ENCODE peak calls at places on chromosomes 11 and 22, in seven cellular contexts. E is CD4-positive, alpha-beta memory T cell; D is T-helper 2 cell; F is fibroblast of villous mesenchyme; R is psoas muscle; M is posterior cingulate gyrus; U is iris pigment epithelial cell. I is an unnamed sample.

GRCh38 chr11:64619811-64620285 is 28.8 kb downstream of the SLC22A12 start:
- DNase-seq in R (no peak), U (peak; percentile 81), D (no peak), E (no peak), F (peak; percentile 42), M (no peak), I (peak; percentile 76)

GRCh38 chr22:30426395-30427353 is 1.1 kb downstream of the MTFP1 start:
- DNase-seq in U (peak; percentile 71), M (peak; percentile 93), E (peak; percentile 86), F (peak; percentile 69), R (peak; percentile 89), D (peak; percentile 91), I (peak; percentile 91)

GRCh38 chr22:19814428-19814827 is 40.2 kb downstream of the GNB1L start:
- DNase-seq in F (no peak), D (no peak), E (no peak), M (peak; percentile 40), R (no peak), U (no peak), I (no peak)

GRCh38 chr11:116119158-116119557 is 614.9 kb upstream of the CADM1 start:
- DNase-seq in E (no peak), R (no peak), F (no peak), U (no peak), D (no peak), M (no peak), I (no peak)

GRCh38 chr11:794766-795637 is 3.1 kb downstream of the SLC25A22 start:
- DNase-seq in M (no peak), F (no peak), U (no peak), D (peak; percentile 40), E (no peak), R (peak; percentile 63), I (no peak)

GRCh38 chr22:37260939-37261338 is 16.9 kb upstream of the RAC2 start:
- DNase-seq in U (peak; percentile 52), F (peak; percentile 58), D (peak; percentile 65), M (peak; percentile 72), E (peak; percentile 62), R (peak; percentile 59), I (peak; percentile 78)

GRCh38 chr11:35033011-35033410 is 106.0 kb upstream of the CD44 start:
- DNase-seq in F (no peak), U (no peak), R (no peak), E (no peak), M (no peak), D (no peak), I (no peak)

GRCh38 chr11:19079643-19080440 is 19.3 kb upstream of the MRGPRX2 start:
- DNase-seq in M (no peak), E (no peak), R (no peak), F (peak; percentile 74), U (peak; percentile 73), D (no peak), I (no peak)

GRCh38 chr11:57777969-57778317 is 16.3 kb downstream of the CTNND1 start:
- DNase-seq in F (peak; percentile 56), R (no peak), E (no peak), U (no peak), D (no peak), M (no peak), I (no peak)

GRCh38 chr22:29426476-29426875 is 11.9 kb upstream of the RFPL1 start:
- DNase-seq in M (no peak), U (no peak), D (no peak), F (no peak), R (no peak), E (no peak), I (no peak)

GRCh38 chr11:69801513-69802335 is 17.5 kb downstream of the FGF3 start:
- DNase-seq in E (no peak), F (peak; percentile 7), U (no peak), D (no peak), M (peak; percentile 75), R (no peak), I (peak; percentile 88)

GRCh38 chr11:59199546-59200420 is 12.9 kb downstream of the MPEG1 start:
- DNase-seq in E (no peak), R (no peak), U (no peak), F (no peak), D (no peak), M (no peak), I (no peak)

GRCh38 chr11:58919561-58919960 is 19.7 kb upstream of the GLYATL1 start:
- DNase-seq in E (no peak), D (no peak), U (peak; percentile 44), F (no peak), M (no peak), R (no peak), I (no peak)

GRCh38 chr22:36304429-36304828 is 51.5 kb downstream of the APOL1 start:
- DNase-seq in D (no peak), U (peak; percentile 32), E (no peak), R (no peak), F (no peak), M (no peak), I (no peak)

GRCh38 chr22:18000441-18001039 is 23.8 kb downstream of the MICAL3 start:
- DNase-seq in D (peak; percentile 29), E (no peak), R (peak; percentile 56), M (peak; percentile 81), U (no peak), F (peak; percentile 17), I (no peak)

GRCh38 chr11:67273260-67273990 is 7.2 kb downstream of the GRK2 start:
- DNase-seq in D (no peak), M (peak; percentile 81), R (peak; percentile 60), U (no peak), F (no peak), E (no peak), I (no peak)

GRCh38 chr22:50677493-50678217 is 5.0 kb downstream of the SHANK3 start:
- DNase-seq in U (no peak), M (peak; percentile 52), F (no peak), D (no peak), R (no peak), E (no peak), I (no peak)

GRCh38 chr11:104043137-104043536 is 6.7 kb downstream of the DDI1 start:
- DNase-seq in R (no peak), D (no peak), E (no peak), M (no peak), F (peak; percentile 11), U (peak; percentile 60), I (no peak)

I was measured in H9.